ENCODE peak calls at places on chromosome 20, in four cellular contexts. A is stimulated activated CD4-positive, alpha-beta T cell treated with anti-CD3 and anti-CD28 coated beads, Interleukin-1b, Interleukin-23, amount 100 ng/mL, for 1 hour; V is aorta; Q is NT2/D1. K is an unnamed sample.

GRCh38 chr20:63151554-63152321 is 64.2 kb downstream of the YTHDF1 start:
- DNase-seq in A (no peak), V (peak), Q (no peak), K (peak)

GRCh38 chr20:62304331-62305148 is 1.7 kb downstream of the ADRM1 start:
- DNase-seq in A (no peak), V (no peak), Q (no peak), K (peak)

GRCh38 chr20:38685853-38686473 is 38.3 kb upstream of the SLC32A1 start:
- DNase-seq in A (no peak), V (no peak), Q (peak), K (no peak)

GRCh38 chr20:4383966-4384365 is 337.7 kb upstream of the PRND start:
- DNase-seq in A (no peak), V (no peak), Q (no peak), K (no peak)

GRCh38 chr20:59720013-59720412 is 115.7 kb downstream of the PHACTR3 start:
- DNase-seq in A (no peak), V (no peak), Q (no peak), K (no peak)

GRCh38 chr20:62860391-62860923 is 1.2 kb downstream of the TCFL5 start:
- DNase-seq in A (no peak), V (peak), Q (no peak), K (no peak)

GRCh38 chr20:38878798-38879197 is 47.4 kb upstream of the FAM83D start:
- DNase-seq in A (no peak), V (no peak), Q (no peak), K (no peak)

GRCh38 chr20:36268501-36269342 is 32.4 kb downstream of the AAR2 start:
- DNase-seq in A (no peak), V (peak), Q (no peak), K (no peak)

GRCh38 chr20:58852559-58853271 is at the start of gene GNAS:
- DNase-seq in A (no peak), V (peak), Q (peak), K (peak)

GRCh38 chr20:5118220-5119142 is 1.3 kb downstream of the PCNA start:
- DNase-seq in A (no peak), V (no peak), Q (no peak), K (no peak)

GRCh38 chr20:59043698-59044097 is 1.1 kb upstream of the PRELID3B start:
- DNase-seq in A (no peak), V (no peak), Q (no peak), K (no peak)

GRCh38 chr20:32517914-32518592 is 67.1 kb downstream of the NOL4L start:
- DNase-seq in A (no peak), V (no peak), Q (no peak), K (no peak)

GRCh38 chr20:25008388-25009217 is 16.1 kb upstream of the APMAP start:
- DNase-seq in A (no peak), V (peak), Q (no peak), K (no peak)

GRCh38 chr20:20358801-20359200 is 9.1 kb upstream of the INSM1 start:
- DNase-seq in A (no peak), V (no peak), Q (no peak), K (no peak)

GRCh38 chr20:58650181-58650775 is 805 bp upstream of the STX16 start:
- DNase-seq in A (no peak), V (no peak), Q (no peak), K (peak)

GRCh38 chr20:57432874-57433491 is 41.8 kb downstream of the RBM38 start:
- DNase-seq in A (peak), V (no peak), Q (no peak), K (peak)

GRCh38 chr20:49984426-49985153 is 1.8 kb downstream of the SNAI1 start:
- DNase-seq in A (no peak), V (no peak), Q (no peak), K (no peak)

GRCh38 chr20:13649548-13649947 is 10.8 kb upstream of the TASP1 start:
- DNase-seq in A (no peak), V (no peak), Q (no peak), K (no peak)